ENCODE peak calls at places on chromosomes 11 and 22, in four cellular contexts. Y is colonic mucosa, V is A549, P is fibroblast of lung. J is an unnamed sample.

GRCh38 chr11:112564228-112564955 is 303.7 kb upstream of the PLET1 start:
- DNase-seq in Y (peak), V (no peak), P (peak), J (no peak)

GRCh38 chr22:42799462-42800405 is 57.3 kb downstream of the ARFGAP3 start:
- DNase-seq in Y (no peak), V (no peak), P (no peak), J (no peak)

GRCh38 chr22:40764743-40765441 is 54.3 kb downstream of the SLC25A17 start:
- DNase-seq in Y (no peak), V (no peak), P (no peak), J (no peak)

GRCh38 chr22:50696799-50697561 is 24.4 kb downstream of the SHANK3 start:
- DNase-seq in Y (no peak), V (peak), P (no peak), J (no peak)

GRCh38 chr11:72974487-72975205 is 160.4 kb downstream of the ATG16L2 start:
- DNase-seq in Y (no peak), V (no peak), P (no peak), J (no peak)

GRCh38 chr22:35102663-35103062 is 36.7 kb downstream of the ISX start:
- DNase-seq in Y (peak), V (peak), P (peak), J (peak)

GRCh38 chr11:63961608-63962412 is 12.6 kb upstream of the COX8A start:
- DNase-seq in Y (peak), V (no peak), P (no peak), J (peak)

GRCh38 chr22:44734801-44735517 is 17.4 kb upstream of the ARHGAP8 start:
- DNase-seq in Y (no peak), V (no peak), P (no peak), J (no peak)

GRCh38 chr11:762421-763072 is 14.7 kb downstream of the GATD1 start:
- DNase-seq in Y (peak), V (peak), P (peak), J (peak)

GRCh38 chr11:91396243-91397133 is 828.1 kb upstream of the FAT3 start:
- DNase-seq in Y (no peak), V (peak), P (peak), J (no peak)

GRCh38 chr11:60288531-60288930 is 8.1 kb downstream of the MS4A4A start:
- DNase-seq in Y (no peak), V (no peak), P (no peak), J (no peak)

GRCh38 chr11:123260511-123261211 is 65.6 kb upstream of the CLMP start:
- DNase-seq in Y (no peak), V (no peak), P (no peak), J (no peak)

GRCh38 chr11:102626686-102627085 is 1.6 kb upstream of the MMP20 start:
- DNase-seq in Y (no peak), V (no peak), P (peak), J (no peak)

GRCh38 chr11:117627259-117627658 is 169.8 kb downstream of the DSCAML1 start:
- DNase-seq in Y (no peak), V (no peak), P (no peak), J (no peak)

GRCh38 chr11:130911306-130911705 is 5.0 kb downstream of the SNX19 start:
- DNase-seq in Y (no peak), V (no peak), P (no peak), J (no peak)

GRCh38 chr11:130916238-130916855 is at the start of gene SNX19:
- DNase-seq in Y (peak), V (peak), P (peak), J (peak)

GRCh38 chr11:130912552-130912951 is 3.7 kb downstream of the SNX19 start:
- DNase-seq in Y (no peak), V (no peak), P (no peak), J (no peak)

GRCh38 chr11:130915556-130916237 is 582 bp downstream of the SNX19 start:
- DNase-seq in Y (no peak), V (no peak), P (no peak), J (no peak)

GRCh38 chr11:130913268-130913667 is 3.0 kb downstream of the SNX19 start:
- DNase-seq in Y (no peak), V (no peak), P (no peak), J (no peak)
- TF ChIP-seq CTCF in Y (no peak), V (no peak), P (no peak), J (no peak)

GRCh38 chr11:124762624-124763155 is 600 bp upstream of the ESAM start:
- DNase-seq in Y (peak), V (no peak), P (no peak), J (peak)

GRCh38 chr11:124760205-124760652 is 1.9 kb downstream of the ESAM start:
- DNase-seq in Y (no peak), V (no peak), P (no peak), J (no peak)

GRCh38 chr11:124760806-124761205 is 1.3 kb downstream of the ESAM start:
- DNase-seq in Y (no peak), V (no peak), P (no peak), J (no peak)

GRCh38 chr11:124762077-124762623 is at the start of gene ESAM:
- DNase-seq in Y (peak), V (peak), P (no peak), J (peak)

GRCh38 chr11:124761301-124762021 is 629 bp downstream of the ESAM start:
- DNase-seq in Y (no peak), V (no peak), P (no peak), J (no peak)
- H3K4me3 ChIP-seq in Y (peak), V (peak), P (peak), J (peak)

GRCh38 chr11:34509336-34509902 is 4.2 kb downstream of the ELF5 start:
- DNase-seq in Y (no peak), V (no peak), P (no peak), J (no peak)

GRCh38 chr11:34510673-34511072 is 2.9 kb downstream of the ELF5 start:
- DNase-seq in Y (no peak), V (no peak), P (no peak), J (no peak)

GRCh38 chr11:34505874-34506273 is 7.7 kb downstream of the ELF5 start:
- DNase-seq in Y (no peak), V (no peak), P (no peak), J (no peak)

GRCh38 chr11:34508514-34508913 is 5.1 kb downstream of the ELF5 start:
- DNase-seq in Y (no peak), V (no peak), P (no peak), J (no peak)

DNA sequence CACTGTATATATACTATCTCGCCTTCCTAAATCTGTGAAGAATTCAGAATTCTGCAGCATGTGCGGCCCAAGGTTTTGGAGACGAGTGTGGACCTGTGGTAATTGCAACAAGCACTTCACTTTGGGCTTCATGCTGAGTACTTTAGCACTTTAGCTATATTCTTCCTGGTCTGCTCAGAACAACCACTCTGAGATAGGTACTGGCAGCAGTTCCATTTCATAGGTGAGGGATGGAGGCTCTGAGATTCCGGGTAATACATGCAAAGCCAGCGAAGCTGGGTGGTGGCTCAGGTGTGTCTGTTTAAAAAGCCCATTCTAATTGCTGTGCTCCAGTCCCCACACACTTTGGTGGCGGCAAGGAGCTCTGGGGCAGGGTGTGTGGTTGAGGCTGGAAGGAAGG is 6.4 kb downstream of the ELF5 start:
- DNase-seq in Y (no peak), V (no peak), P (no peak), J (no peak)
- TF ChIP-seq CTCF in Y (no peak), V (no peak), P (no peak), J (no peak)

GRCh38 chr11:61757213-61757862 is 4.9 kb downstream of the MYRF start:
- DNase-seq in Y (no peak), V (no peak), P (no peak), J (no peak)
- H3K4me3 ChIP-seq in Y (no peak), V (peak), P (no peak), J (no peak)

GRCh38 chr11:40125054-40125453 is 1334.4 kb downstream of the LRRC4C start:
- DNase-seq in Y (no peak), V (no peak), P (peak), J (no peak)
- TF ChIP-seq CTCF in Y (no peak), V (no peak), P (no peak), J (peak)

DNA sequence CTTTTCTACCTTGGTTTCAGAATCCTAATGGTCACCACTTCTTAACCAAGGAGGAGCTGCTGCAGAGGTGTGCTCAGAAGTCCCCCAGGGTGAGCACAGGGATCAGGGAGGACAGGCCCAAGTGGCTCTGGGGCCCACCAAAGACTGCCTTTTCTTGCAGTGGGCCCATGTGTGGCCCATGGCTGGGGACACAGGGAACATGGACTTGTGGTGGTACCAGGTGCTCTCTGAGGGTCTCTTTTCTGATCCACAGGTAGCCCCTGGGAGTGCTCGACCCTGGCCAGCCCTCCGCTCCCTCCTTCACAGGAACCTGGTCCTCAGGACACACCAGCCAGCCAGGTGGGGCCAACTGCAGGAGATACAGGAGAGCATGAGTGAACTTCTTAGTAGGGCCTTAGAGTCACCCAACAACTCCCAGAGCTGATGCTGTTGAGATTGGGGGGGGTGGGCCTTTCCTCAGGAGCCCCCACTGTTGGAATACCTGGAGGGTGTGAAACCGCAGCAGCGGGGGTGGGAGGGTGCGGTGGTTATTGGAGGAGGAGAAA is 2.0 kb downstream of the MUS81 start:
- DNase-seq in Y (no peak), V (no peak), P (no peak), J (peak)
- H3K4me3 ChIP-seq in Y (no peak), V (no peak), P (no peak), J (no peak)

J was measured in Caco-2.